ENCODE peak calls at places on chromosomes 5 and 9, in seven cellular contexts. S, J, O, K, I, A and P are unnamed samples.

GRCh38 chr5:177435847-177436536 is 9.5 kb downstream of the GRK6 start:
- DNase-seq in S (no peak), J (no peak), O (no peak), K (no peak), I (no peak), A (no peak), P (no peak)

GRCh38 chr9:127059030-127059429 is 63.4 kb downstream of the ANGPTL2 start:
- DNase-seq in S (no peak), J (no peak), O (no peak), K (no peak), I (no peak), A (no peak), P (no peak)

GRCh38 chr9:27198175-27198574 is 89.2 kb downstream of the TEK start:
- DNase-seq in S (no peak), J (peak), O (no peak), K (no peak), I (no peak), A (no peak), P (peak)

GRCh38 chr5:93603191-93603590 is 20.2 kb downstream of the NR2F1 start:
- DNase-seq in S (no peak), J (no peak), O (no peak), K (no peak), I (no peak), A (no peak), P (no peak)

GRCh38 chr9:130173462-130173876 is 1.3 kb downstream of the NCS1 start:
- DNase-seq in S (no peak), J (no peak), O (no peak), K (no peak), I (no peak), A (peak), P (no peak)

GRCh38 chr9:130159057-130159456 is 13.1 kb upstream of the NCS1 start:
- DNase-seq in S (no peak), J (no peak), O (no peak), K (no peak), I (no peak), A (no peak), P (no peak)

GRCh38 chr9:26579047-26579446 is 313.6 kb downstream of the CAAP1 start:
- DNase-seq in S (no peak), J (no peak), O (no peak), K (no peak), I (no peak), A (no peak), P (peak)

GRCh38 chr9:114276908-114277821 is 45.7 kb upstream of the ORM1 start:
- DNase-seq in S (peak), J (no peak), O (no peak), K (no peak), I (no peak), A (peak), P (no peak)

GRCh38 chr9:71911061-71911907 is at the start of the genes ABHD17B and C9orf85:
- DNase-seq in S (peak), J (peak), O (peak), K (peak), I (peak), A (peak), P (peak)

GRCh38 chr5:154771383-154771901 is 16.3 kb downstream of the LARP1 start:
- DNase-seq in S (peak), J (no peak), O (no peak), K (no peak), I (no peak), A (peak), P (no peak)

GRCh38 chr9:127214421-127215265 is 49.9 kb upstream of the GARNL3 start:
- DNase-seq in S (peak), J (peak), O (no peak), K (no peak), I (no peak), A (peak), P (peak)

GRCh38 chr5:101091902-101092301 is 188.8 kb upstream of the ST8SIA4 start:
- DNase-seq in S (no peak), J (no peak), O (no peak), K (no peak), I (no peak), A (no peak), P (no peak)

GRCh38 chr9:96486351-96487029 is 36.5 kb downstream of the HABP4 start:
- DNase-seq in S (peak), J (no peak), O (no peak), K (no peak), I (no peak), A (peak), P (peak)

GRCh38 chr5:176514244-176514918 is 22.8 kb downstream of the RNF44 start:
- DNase-seq in S (no peak), J (no peak), O (no peak), K (no peak), I (no peak), A (no peak), P (no peak)

GRCh38 chr5:161535762-161536161 is 10.8 kb downstream of the GABRB2 start:
- DNase-seq in S (no peak), J (no peak), O (no peak), K (no peak), I (no peak), A (no peak), P (no peak)

GRCh38 chr9:137430723-137431415 is 7.7 kb downstream of the NOXA1 start:
- DNase-seq in S (no peak), J (no peak), O (no peak), K (no peak), I (no peak), A (no peak), P (no peak)

GRCh38 chr5:73274870-73275756 is 102.1 kb downstream of the TMEM174 start:
- DNase-seq in S (no peak), J (no peak), O (no peak), K (no peak), I (no peak), A (peak), P (peak)